ENCODE peak calls at places on chromosomes 1 and 21, in eight cellular contexts. R, V, J, O, M, S, F and H are unnamed samples.

GRCh38 chr1:225655509-225656258 is 2.8 kb upstream of the ENAH start:
- DNase-seq in S (no peak), V (peak), M (peak), F (peak), O (peak), R (peak), J (no peak), H (no peak)

GRCh38 chr1:199867601-199868000 is 159.9 kb upstream of the NR5A2 start:
- DNase-seq in S (no peak), M (peak), R (no peak), V (peak), F (peak), O (no peak), J (no peak), H (no peak)

GRCh38 chr1:154429118-154429517 is 24.0 kb downstream of the IL6R start:
- DNase-seq in F (no peak), V (no peak), M (no peak), J (no peak), O (no peak), S (no peak), R (no peak), H (no peak)

GRCh38 chr21:44934797-44935532 is 4.9 kb upstream of the SLX9 start:
- DNase-seq in O (no peak), F (no peak), M (no peak), R (no peak), J (no peak), V (no peak), S (no peak), H (no peak)

GRCh38 chr1:13701274-13701650 is 1.3 kb downstream of the PRDM2 start:
- DNase-seq in J (no peak), S (no peak), O (peak), F (no peak), M (no peak), R (no peak), V (no peak), H (no peak)

GRCh38 chr1:54323324-54323739 is 82.9 kb downstream of the SSBP3 start:
- DNase-seq in S (no peak), R (no peak), O (no peak), F (no peak), M (no peak), V (no peak), J (no peak), H (no peak)

GRCh38 chr1:91402023-91402422 is 2.6 kb downstream of the HFM1 start:
- DNase-seq in J (no peak), M (peak), O (peak), R (no peak), F (peak), S (no peak), V (peak), H (no peak)

GRCh38 chr1:246827396-246827795 is 103.2 kb downstream of the SCCPDH start:
- DNase-seq in F (no peak), S (no peak), O (no peak), J (no peak), V (no peak), M (no peak), R (no peak), H (no peak)

GRCh38 chr1:2314297-2314802 is 77.0 kb downstream of the MORN1 start:
- DNase-seq in M (peak), O (no peak), V (peak), J (peak), F (no peak), S (peak), R (peak), H (peak)

GRCh38 chr1:3013371-3014038 is 7.8 kb upstream of the ACTRT2 start:
- DNase-seq in M (no peak), R (no peak), O (no peak), S (no peak), V (no peak), J (no peak), F (no peak), H (no peak)

GRCh38 chr1:229757226-229757625 is 131.2 kb downstream of the URB2 start:
- DNase-seq in O (no peak), S (no peak), M (no peak), V (no peak), J (no peak), F (no peak), R (no peak), H (no peak)

GRCh38 chr1:66168467-66168887 is 365.5 kb upstream of the SGIP1 start:
- DNase-seq in R (no peak), V (peak), O (peak), M (peak), S (no peak), J (no peak), F (peak), H (no peak)

GRCh38 chr1:91091812-91092211 is 70.0 kb upstream of the ZNF644 start:
- DNase-seq in S (no peak), R (peak), J (no peak), V (no peak), F (no peak), O (no peak), M (peak), H (no peak)

GRCh38 chr1:71228727-71229371 is 148.0 kb upstream of the ZRANB2 start:
- DNase-seq in F (no peak), S (no peak), V (peak), M (no peak), R (no peak), J (no peak), O (no peak), H (no peak)

GRCh38 chr1:83964153-83964552 is 34.8 kb downstream of the TTLL7 start:
- DNase-seq in M (peak), F (no peak), S (no peak), V (no peak), R (no peak), J (no peak), O (no peak), H (no peak)

GRCh38 chr1:167454304-167454928 is 63.9 kb downstream of the CD247 start:
- DNase-seq in O (no peak), S (no peak), J (no peak), V (no peak), M (no peak), R (no peak), F (no peak), H (no peak)

GRCh38 chr1:45802343-45803298 is 791 bp upstream of the MAST2 start:
- DNase-seq in J (peak), O (peak), V (peak), R (peak), S (no peak), M (peak), F (peak), H (peak)

GRCh38 chr1:81183157-81183952 is 617.4 kb upstream of the ADGRL2 start:
- DNase-seq in V (peak), R (no peak), J (no peak), M (no peak), O (peak), S (no peak), F (no peak), H (no peak)

GRCh38 chr1:89990976-89991831 is 3.7 kb upstream of the ZNF326 start:
- DNase-seq in V (no peak), S (no peak), R (no peak), M (no peak), O (no peak), F (no peak), J (no peak), H (no peak)

GRCh38 chr1:89986020-89986419 is 8.9 kb upstream of the ZNF326 start:
- DNase-seq in J (no peak), V (no peak), F (no peak), S (no peak), O (no peak), R (no peak), M (no peak), H (no peak)

GRCh38 chr1:89989791-89990190 is 5.1 kb upstream of the ZNF326 start:
- DNase-seq in M (no peak), S (no peak), R (no peak), V (no peak), O (no peak), F (no peak), J (no peak), H (no peak)

GRCh38 chr1:89989099-89989498 is 5.8 kb upstream of the ZNF326 start:
- DNase-seq in V (no peak), O (no peak), F (no peak), S (no peak), J (no peak), R (no peak), M (no peak), H (no peak)

DNA sequence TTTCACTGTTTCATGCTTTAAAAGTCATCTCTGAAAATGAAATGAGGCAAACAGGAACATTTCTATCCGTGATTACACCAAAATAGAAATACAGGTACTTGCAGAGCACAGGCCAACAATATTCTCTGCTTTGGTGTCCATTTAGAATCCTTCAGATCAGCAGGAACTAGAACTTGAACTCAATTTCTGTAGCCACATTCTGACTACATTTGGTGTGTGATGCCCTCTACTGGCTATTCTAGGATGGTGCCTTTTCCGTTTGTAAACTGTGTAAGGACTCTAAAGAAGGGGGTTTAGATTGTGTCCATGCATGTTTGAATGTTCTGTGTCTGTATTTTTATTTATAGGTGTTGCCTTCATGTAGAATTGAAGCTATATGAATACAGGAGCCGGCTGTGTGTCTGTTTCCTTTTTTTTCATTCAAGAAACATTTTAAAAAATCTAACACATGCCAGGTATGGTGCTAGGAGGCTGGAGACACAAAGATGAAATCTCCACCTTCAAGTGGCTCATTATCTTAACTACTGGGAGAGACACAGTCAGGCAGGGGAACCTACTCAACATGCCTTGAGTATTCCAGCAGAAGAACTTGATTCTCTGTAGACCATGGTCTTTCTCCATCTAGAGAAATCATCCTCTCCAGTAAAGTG is 7.6 kb upstream of the ZNF326 start:
- DNase-seq in S (no peak), F (peak), V (peak), J (peak), O (peak), M (peak), R (peak), H (no peak)
- TF ChIP-seq CTCF in S (peak), F (peak), V (peak), J (peak), O (peak), M (peak), R (peak), H (peak)

DNA sequence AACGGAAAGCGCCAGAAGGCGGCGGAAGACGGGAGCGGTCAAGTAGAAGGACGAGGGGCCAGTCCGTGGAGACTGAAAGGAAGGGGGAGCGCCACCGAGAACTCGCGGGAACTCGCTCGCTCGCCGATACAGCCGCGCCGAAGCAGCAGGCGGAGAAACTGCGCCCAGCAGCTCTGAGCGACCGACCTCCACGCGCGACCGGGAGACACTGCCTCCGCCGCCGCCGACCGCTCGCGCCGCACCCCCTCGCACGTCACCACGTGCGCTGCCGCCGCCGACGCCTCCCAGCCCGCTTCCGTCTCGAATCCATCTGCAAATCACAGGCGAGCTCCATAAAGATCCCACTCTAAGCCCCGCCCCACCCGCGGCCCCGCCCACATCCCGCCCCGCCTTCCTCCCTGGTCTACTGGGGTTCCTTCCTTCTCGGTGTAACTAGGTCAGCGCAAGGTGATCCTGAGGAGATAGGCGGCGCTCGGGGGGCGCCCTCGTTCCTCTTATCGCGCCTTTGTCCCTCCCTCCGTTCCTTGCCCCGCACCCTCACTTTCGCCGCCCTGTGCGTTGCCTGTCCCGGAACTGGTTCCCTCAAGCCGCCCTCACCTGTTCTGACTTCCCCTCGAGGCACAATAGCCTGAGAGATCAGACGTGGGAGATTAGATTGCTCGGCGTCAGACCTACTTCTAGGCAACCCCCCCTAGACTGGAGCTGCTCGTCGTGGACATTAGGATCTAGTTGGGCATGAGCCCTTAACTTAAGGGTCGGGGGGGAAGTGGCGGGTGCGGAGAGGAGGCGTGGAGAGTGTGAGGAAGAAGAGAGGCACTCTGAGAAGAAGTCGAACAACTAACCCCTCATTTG is at the start of gene IVNS1ABP:
- DNase-seq in F (peak), J (peak), V (peak), O (peak), M (peak), R (peak), S (peak), H (peak)
- TF ChIP-seq CTCF in F (no peak), J (peak), V (no peak), O (peak), M (peak), R (peak), S (no peak), H (no peak)

GRCh38 chr1:183470147-183470960 is 1.9 kb upstream of the SMG7 start:
- DNase-seq in M (peak), J (peak), O (peak), R (peak), V (peak), S (peak), F (peak), H (peak)
- TF ChIP-seq CTCF in M (peak), J (peak), O (peak), R (peak), V (peak), S (peak), F (peak), H (no peak)

GRCh38 chr1:9267352-9267686 is 25.4 kb upstream of the SPSB1 start:
- DNase-seq in S (no peak), R (no peak), J (no peak), M (no peak), O (no peak), V (no peak), F (no peak), H (no peak)
- TF ChIP-seq CTCF in S (no peak), R (no peak), J (peak), M (no peak), O (no peak), V (no peak), F (no peak), H (no peak)

GRCh38 chr1:69305621-69306020 is 262.1 kb upstream of the LRRC7 start:
- DNase-seq in R (no peak), F (no peak), S (no peak), O (peak), V (no peak), M (no peak), J (no peak), H (no peak)
- TF ChIP-seq CTCF in R (no peak), F (peak), S (no peak), O (peak), V (no peak), M (no peak), J (no peak), H (no peak)

GRCh38 chr1:11057477-11057876 is 2.3 kb downstream of the SRM start:
- DNase-seq in S (no peak), R (no peak), O (no peak), V (no peak), F (no peak), M (no peak), J (no peak), H (no peak)
- TF ChIP-seq CTCF in S (no peak), R (no peak), O (no peak), V (no peak), F (no peak), M (no peak), J (no peak), H (no peak)

DNA sequence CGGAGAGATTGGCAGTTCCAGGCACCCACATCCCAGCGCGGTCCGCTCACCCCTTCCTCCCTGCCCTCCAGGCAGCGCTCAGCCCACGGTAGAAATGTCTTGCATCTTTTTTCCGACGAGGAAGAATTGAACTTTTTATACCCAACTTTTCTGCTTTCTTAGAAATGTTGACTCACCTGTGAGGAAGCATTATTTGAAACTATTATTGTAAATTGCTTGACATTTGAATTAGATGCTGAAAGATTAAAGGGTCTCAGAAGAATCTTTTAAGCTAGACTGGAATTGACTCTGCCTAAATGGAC is 912 bp upstream of the SIPA1L2 start:
- DNase-seq in F (no peak), O (no peak), M (no peak), S (no peak), J (no peak), R (no peak), V (no peak), H (no peak)
- TF ChIP-seq CTCF in F (no peak), O (no peak), M (no peak), S (no peak), J (no peak), R (no peak), V (no peak), H (no peak)

DNA sequence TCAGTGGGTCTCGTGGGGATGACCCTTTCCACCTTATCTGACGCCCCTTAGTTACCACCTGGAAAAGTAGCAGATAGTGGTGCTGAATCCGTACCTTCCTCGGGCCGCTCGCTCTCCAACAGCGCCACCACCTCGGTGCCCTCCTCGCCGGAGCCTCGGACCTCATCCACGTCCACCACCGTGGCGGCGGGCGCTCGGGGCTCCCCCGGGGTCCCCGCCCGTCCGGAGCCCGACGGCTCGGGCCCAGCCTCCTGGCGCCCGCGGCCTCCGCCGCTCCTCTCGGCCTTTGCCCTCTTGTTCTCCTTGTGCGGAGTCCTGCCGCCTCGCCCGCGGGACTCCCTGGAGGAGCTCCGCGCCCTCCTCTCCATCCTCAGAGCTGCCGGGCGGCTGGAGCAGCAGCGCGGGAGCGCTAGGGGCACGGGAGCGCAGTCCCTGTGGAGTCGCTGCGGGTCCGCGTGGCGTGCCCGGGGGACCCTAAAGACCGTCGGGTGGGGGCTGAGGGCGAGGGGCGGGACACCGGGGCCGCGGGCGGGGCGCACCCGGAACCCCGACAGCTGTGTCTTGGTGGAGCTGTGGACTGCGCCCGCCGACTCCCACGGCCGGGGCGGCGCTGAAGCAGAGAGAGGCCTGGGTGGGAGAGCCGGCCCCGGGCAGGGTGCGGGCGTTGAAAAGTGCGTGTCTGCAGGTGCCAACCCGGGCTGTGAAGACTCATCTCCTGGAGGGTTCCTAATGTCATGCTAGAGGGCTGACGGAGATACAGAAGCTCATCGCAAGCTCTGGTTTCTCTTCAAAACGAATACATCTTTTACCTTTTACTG is at the start of gene NPHS2:
- DNase-seq in F (no peak), V (no peak), R (no peak), S (no peak), O (no peak), M (no peak), J (no peak), H (no peak)
- TF ChIP-seq CTCF in F (no peak), V (no peak), R (no peak), S (no peak), O (no peak), M (no peak), J (no peak), H (no peak)